ENCODE peak calls at places on chromosomes 2 and 18, in five cellular contexts. Q, L, Z, P and W are unnamed samples.

GRCh38 chr2:21620771-21621170 is 497.0 kb downstream of the TDRD15 start:
- DNase-seq in Q (no peak), L (no peak), Z (no peak), P (no peak), W (no peak)

GRCh38 chr2:1775511-1776035 is 31.3 kb upstream of the PXDN start:
- DNase-seq in Q (no peak), L (no peak), Z (no peak), P (no peak), W (no peak)

GRCh38 chr2:120250640-120251039 is 2.0 kb upstream of the RALB start:
- DNase-seq in Q (no peak), L (no peak), Z (no peak), P (no peak), W (no peak)

GRCh38 chr2:73297151-73297559 is 3.8 kb upstream of the EGR4 start:
- DNase-seq in Q (no peak), L (no peak), Z (no peak), P (peak), W (no peak)

GRCh38 chr2:216665717-216666116 is 29.6 kb downstream of the IGFBP5 start:
- DNase-seq in Q (no peak), L (peak), Z (no peak), P (peak), W (no peak)

GRCh38 chr2:226791487-226792081 is 8.0 kb downstream of the IRS1 start:
- DNase-seq in Q (peak), L (peak), Z (peak), P (peak), W (no peak)

GRCh38 chr2:160397530-160397865 is 96.1 kb downstream of the RBMS1 start:
- DNase-seq in Q (no peak), L (no peak), Z (no peak), P (no peak), W (no peak)

GRCh38 chr2:98382086-98382485 is 35.8 kb downstream of the CNGA3 start:
- DNase-seq in Q (no peak), L (no peak), Z (no peak), P (no peak), W (no peak)

GRCh38 chr2:15748736-15749323 is 157.2 kb downstream of the DDX1 start:
- DNase-seq in Q (no peak), L (no peak), Z (no peak), P (peak), W (no peak)

GRCh38 chr2:100413586-100413985 is 3.9 kb downstream of the CHST10 start:
- DNase-seq in Q (no peak), L (no peak), Z (no peak), P (no peak), W (no peak)

GRCh38 chr18:23032030-23032582 is 99.0 kb downstream of the RBBP8 start:
- DNase-seq in Q (no peak), L (no peak), Z (no peak), P (peak), W (no peak)

GRCh38 chr2:236654496-236654895 is 84.9 kb downstream of the ACKR3 start:
- DNase-seq in Q (no peak), L (no peak), Z (no peak), P (no peak), W (no peak)

GRCh38 chr18:48783616-48784520 is 166.9 kb downstream of the SMAD7 start:
- DNase-seq in Q (no peak), L (no peak), Z (no peak), P (no peak), W (no peak)

GRCh38 chr18:1995041-1995612 is 576.2 kb downstream of the METTL4 start:
- DNase-seq in Q (no peak), L (no peak), Z (no peak), P (no peak), W (no peak)

GRCh38 chr2:96477458-96477857 is 27.7 kb downstream of the NEURL3 start:
- DNase-seq in Q (no peak), L (no peak), Z (no peak), P (no peak), W (no peak)

GRCh38 chr2:120715356-120715755 is 20.3 kb upstream of the GLI2 start:
- DNase-seq in Q (no peak), L (no peak), Z (no peak), P (no peak), W (no peak)

GRCh38 chr2:128454980-128455709 is 136.5 kb upstream of the HS6ST1 start:
- DNase-seq in Q (no peak), L (no peak), Z (no peak), P (no peak), W (no peak)

GRCh38 chr2:208253518-208254117 is 1.3 kb downstream of the IDH1 start:
- DNase-seq in Q (no peak), L (no peak), Z (no peak), P (peak), W (no peak)

GRCh38 chr2:204441316-204441715 is 104.0 kb upstream of the PARD3B start:
- DNase-seq in Q (no peak), L (no peak), Z (no peak), P (no peak), W (no peak)

GRCh38 chr2:22999951-23000350 is 385.0 kb upstream of the KLHL29 start:
- DNase-seq in Q (no peak), L (no peak), Z (no peak), P (no peak), W (no peak)

GRCh38 chr2:31828891-31829290 is 181.9 kb downstream of the MEMO1 start:
- DNase-seq in Q (no peak), L (no peak), Z (no peak), P (no peak), W (no peak)

GRCh38 chr18:61503688-61504087 is 170.5 kb downstream of the CDH20 start:
- DNase-seq in Q (no peak), L (no peak), Z (no peak), P (no peak), W (no peak)

GRCh38 chr2:125573432-125573831 is 1082.5 kb upstream of the GYPC start:
- DNase-seq in Q (no peak), L (no peak), Z (no peak), P (no peak), W (no peak)